ENCODE peak calls at places on chromosomes 16 and 17, in ten cellular contexts. M is hippocampal formation; E is GM03348; C is lower leg skin; P is NCI-H1105 treated with DMSO at 0.1 percent for 48 hours; K is activated effector memory CD4-positive, alpha-beta T cell treated with anti-CD3 and anti-CD28 coated beads, Interleukin-2, amount 50 U/mL, for 16 hours; S is stimulated activated CD8-positive, alpha-beta memory T cell treated with anti-CD3 and anti-CD28 coated beads, Interleukin-2, amount 100 ng/mL, for 1 hour; W is adipocyte; Z is NCI-H1930; R is activated naive CD8-positive, alpha-beta T cell treated with anti-CD3 and anti-CD28 coated beads, Interleukin-2, amount 50 U/mL, for 24 hours. F is an unnamed sample.

GRCh38 chr17:44997733-44998520 is 29.8 kb upstream of the C1QL1 start:
- DNase-seq in P (no peak), K (no peak), E (no peak), R (no peak), C (no peak), S (no peak), W (peak; percentile 43), M (no peak), Z (no peak), F (no peak)

GRCh38 chr17:45429338-45430005 is 3.2 kb downstream of the ARHGAP27 start:
- DNase-seq in K (peak; percentile 57), Z (no peak), P (no peak), S (no peak), C (no peak), E (no peak), M (no peak), W (peak; percentile 21), R (no peak), F (no peak)

GRCh38 chr16:77585852-77586251 is 136.5 kb upstream of the NUDT7 start:
- DNase-seq in P (no peak), C (no peak), M (no peak), S (no peak), Z (no peak), E (no peak), W (no peak), R (no peak), K (no peak), F (no peak)

GRCh38 chr17:82098939-82099765 is 1.1 kb upstream of the FASN start:
- DNase-seq in Z (no peak), M (no peak), R (no peak), P (no peak), S (no peak), C (no peak), W (no peak), E (no peak), K (no peak), F (no peak)

GRCh38 chr17:12983986-12984932 is 33.6 kb downstream of the ELAC2 start:
- DNase-seq in R (no peak), E (peak; percentile 92), P (no peak), Z (no peak), W (peak; percentile 80), M (peak; percentile 16), K (no peak), S (no peak), C (no peak), F (peak; percentile 82)

GRCh38 chr16:48447428-48447827 is 62.2 kb upstream of the SIAH1 start:
- DNase-seq in M (no peak), W (no peak), S (no peak), P (no peak), K (no peak), Z (no peak), C (no peak), E (no peak), R (no peak), F (no peak)

GRCh38 chr16:57639172-57639571 is 10.7 kb downstream of the ADGRG1 start:
- DNase-seq in M (peak; percentile 67), S (no peak), W (no peak), C (no peak), K (no peak), P (peak; percentile 85), R (peak; percentile 22), E (peak; percentile 28), Z (peak; percentile 50), F (no peak)

GRCh38 chr16:60945225-60945624 is 1091.0 kb downstream of the CDH8 start:
- DNase-seq in K (no peak), W (peak; percentile 3), S (no peak), C (no peak), P (no peak), M (no peak), E (peak; percentile 6), Z (no peak), R (no peak), F (no peak)

GRCh38 chr17:39058524-39058923 is 91.3 kb upstream of the FBXO47 start:
- DNase-seq in K (peak; percentile 49), R (no peak), S (no peak), M (no peak), W (no peak), C (peak; percentile 13), P (no peak), E (no peak), Z (no peak), F (no peak)

GRCh38 chr17:9971991-9972390 is 66.9 kb upstream of the RCVRN start:
- DNase-seq in R (no peak), E (peak; percentile 82), S (no peak), W (peak; percentile 90), K (no peak), M (no peak), Z (no peak), P (no peak), C (peak; percentile 95), F (no peak)

GRCh38 chr17:83068641-83069570 is 10.5 kb upstream of the METRNL start:
- DNase-seq in P (no peak), M (no peak), R (no peak), E (no peak), Z (no peak), C (peak; percentile 81), K (no peak), S (no peak), W (no peak), F (no peak)

GRCh38 chr17:55466671-55467070 is 44.6 kb downstream of the SMIM36 start:
- DNase-seq in E (no peak), P (no peak), R (no peak), S (no peak), Z (no peak), W (no peak), K (no peak), M (no peak), C (no peak), F (no peak)

GRCh38 chr17:59124665-59125064 is 18.0 kb upstream of the TRIM37 start:
- DNase-seq in M (no peak), Z (no peak), R (no peak), W (no peak), E (no peak), K (no peak), S (no peak), P (no peak), C (no peak), F (no peak)

GRCh38 chr17:50903604-50904521 is 37.7 kb upstream of the TOB1 start:
- DNase-seq in S (peak; percentile 26), E (no peak), Z (no peak), K (peak; percentile 76), P (no peak), M (no peak), C (no peak), W (peak; percentile 64), R (peak; percentile 52), F (no peak)

GRCh38 chr16:68762996-68763756 is 26.1 kb downstream of the CDH1 start:
- DNase-seq in C (no peak), P (no peak), W (peak; percentile 37), Z (no peak), E (peak; percentile 74), R (no peak), M (peak; percentile 30), K (no peak), S (no peak), F (no peak)

GRCh38 chr16:73873643-73874042 is 423.0 kb upstream of the PSMD7 start:
- DNase-seq in S (no peak), M (no peak), P (no peak), C (no peak), W (no peak), K (no peak), R (no peak), Z (no peak), E (no peak), F (no peak)

GRCh38 chr17:4808378-4808767 is 1.4 kb downstream of the PLD2 start:
- DNase-seq in K (no peak), W (peak; percentile 20), R (no peak), P (no peak), M (peak; percentile 21), S (no peak), C (peak; percentile 91), Z (no peak), E (no peak), F (no peak)

GRCh38 chr16:5206331-5206990 is 108.9 kb upstream of the EEF2KMT start:
- DNase-seq in R (no peak), P (no peak), E (no peak), W (no peak), C (no peak), S (no peak), K (no peak), M (no peak), Z (no peak), F (no peak)

GRCh38 chr17:80000955-80001354 is 34.7 kb downstream of the TBC1D16 start:
- DNase-seq in S (no peak), M (no peak), W (no peak), E (no peak), K (no peak), P (no peak), R (no peak), Z (no peak), C (no peak), F (no peak)

GRCh38 chr16:69329369-69330285 is 761 bp downstream of the PDF start:
- DNase-seq in W (no peak), M (no peak), Z (peak; percentile 4), S (peak; percentile 16), E (peak; percentile 57), K (peak; percentile 65), R (peak; percentile 47), C (peak; percentile 86), P (no peak), F (no peak)

GRCh38 chr17:28973414-28973813 is 22.1 kb upstream of the PHF12 start:
- DNase-seq in M (no peak), E (peak; percentile 82), R (no peak), W (peak; percentile 59), Z (no peak), S (no peak), K (no peak), P (peak; percentile 47), C (no peak), F (no peak)

GRCh38 chr17:28997811-28998210 is 8.0 kb downstream of the SEZ6 start:
- DNase-seq in Z (no peak), W (no peak), K (no peak), S (no peak), R (no peak), E (no peak), M (no peak), C (no peak), P (peak; percentile 89), F (no peak)

GRCh38 chr16:15509593-15510520 is 75.5 kb downstream of the BMERB1 start:
- DNase-seq in W (no peak), Z (no peak), M (no peak), K (no peak), S (no peak), E (peak; percentile 52), C (no peak), R (peak; percentile 34), P (no peak), F (no peak)

GRCh38 chr16:28863929-28864886 is 565 bp downstream of the SH2B1 start:
- DNase-seq in M (no peak), K (peak; percentile 70), S (no peak), W (peak; percentile 66), Z (no peak), P (no peak), R (no peak), E (peak; percentile 57), C (no peak), F (no peak)

GRCh38 chr16:85017151-85017550 is 5.8 kb upstream of the ZDHHC7 start:
- DNase-seq in P (no peak), M (no peak), S (no peak), E (no peak), C (no peak), Z (no peak), W (no peak), K (peak; percentile 69), R (no peak), F (no peak)

GRCh38 chr17:77664097-77664729 is 294.3 kb upstream of the TNRC6C start:
- DNase-seq in R (no peak), P (no peak), E (no peak), C (no peak), S (no peak), W (no peak), Z (no peak), M (no peak), K (peak; percentile 59), F (no peak)

F was measured in coronary artery.